ENCODE peak calls at places on chromosome 3, in ten cellular contexts. C, B, S, M, D, Y, G, L, N and X are unnamed samples.

GRCh38 chr3:46361408-46362283 is 7.7 kb downstream of the CCR2 start:
- DNase-seq in L (no peak), G (peak), S (peak), Y (no peak), B (no peak), M (no peak), N (peak), C (no peak), D (peak), X (peak)

GRCh38 chr3:187989458-187990153 is 164.4 kb upstream of the LPP start:
- DNase-seq in S (no peak), M (peak), C (peak), Y (no peak), L (no peak), B (no peak), G (no peak), D (no peak), N (no peak), X (no peak)

GRCh38 chr3:119098620-119099222 is 47.2 kb upstream of the TEX55 start:
- DNase-seq in C (peak), M (peak), L (no peak), B (no peak), S (no peak), D (peak), G (peak), N (peak), Y (no peak), X (peak)

GRCh38 chr3:81793410-81793809 is 32.0 kb upstream of the GBE1 start:
- DNase-seq in C (no peak), G (no peak), L (no peak), D (no peak), M (no peak), Y (no peak), N (no peak), B (no peak), S (no peak), X (no peak)

GRCh38 chr3:184619348-184619747 is 57.8 kb downstream of the EPHB3 start:
- DNase-seq in M (peak), Y (peak), G (no peak), N (no peak), L (no peak), S (no peak), D (no peak), C (no peak), B (no peak), X (no peak)

GRCh38 chr3:77259701-77260100 is 219.8 kb downstream of the ROBO2 start:
- DNase-seq in L (no peak), G (no peak), S (no peak), Y (no peak), C (no peak), B (no peak), M (no peak), D (no peak), N (no peak), X (no peak)

GRCh38 chr3:148074916-148075315 is 622.8 kb upstream of the AGTR1 start:
- DNase-seq in B (no peak), S (no peak), D (no peak), M (no peak), C (no peak), L (no peak), N (no peak), G (no peak), Y (no peak), X (no peak)

GRCh38 chr3:196627043-196627442 is 12.5 kb upstream of the NRROS start:
- DNase-seq in N (no peak), B (no peak), C (no peak), M (no peak), D (no peak), L (no peak), S (no peak), Y (no peak), G (peak), X (no peak)

GRCh38 chr3:60504827-60505457 is 746.3 kb downstream of the FHIT start:
- DNase-seq in Y (no peak), B (no peak), G (no peak), L (no peak), N (no peak), M (no peak), C (no peak), D (no peak), S (no peak), X (no peak)

GRCh38 chr3:173748140-173748539 is 350.6 kb downstream of the NLGN1 start:
- DNase-seq in N (no peak), Y (peak), M (no peak), G (no peak), D (no peak), C (no peak), S (no peak), B (no peak), L (no peak), X (no peak)

GRCh38 chr3:69085543-69086132 is 901 bp downstream of the ARL6IP5 start:
- DNase-seq in B (no peak), M (no peak), C (no peak), S (no peak), L (no peak), Y (no peak), N (peak), D (peak), G (peak), X (peak)

GRCh38 chr3:133641254-133641653 is 20.5 kb downstream of the TOPBP1 start:
- DNase-seq in S (no peak), M (no peak), Y (no peak), B (no peak), G (no peak), C (no peak), N (no peak), D (no peak), L (no peak), X (no peak)

GRCh38 chr3:171446801-171447578 is 13.2 kb downstream of the TNIK start:
- DNase-seq in C (no peak), M (no peak), G (peak), L (no peak), N (peak), S (no peak), B (no peak), Y (no peak), D (peak), X (peak)

GRCh38 chr3:122414391-122414790 is 1.5 kb downstream of the WDR5B start:
- DNase-seq in C (no peak), G (peak), S (no peak), Y (no peak), B (no peak), D (no peak), L (no peak), M (no peak), N (no peak), X (no peak)

GRCh38 chr3:74469713-74470112 is 144.7 kb downstream of the CNTN3 start:
- DNase-seq in L (no peak), Y (no peak), M (no peak), N (no peak), D (no peak), C (no peak), G (no peak), B (no peak), S (no peak), X (no peak)

GRCh38 chr3:55721716-55722484 is 234.8 kb upstream of the WNT5A start:
- DNase-seq in M (no peak), Y (no peak), D (peak), B (no peak), N (peak), C (peak), S (no peak), L (no peak), G (peak), X (peak)

GRCh38 chr3:39501982-39502837 is 34.7 kb downstream of the MOBP start:
- DNase-seq in L (no peak), D (no peak), S (no peak), Y (no peak), G (no peak), N (no peak), M (no peak), B (no peak), C (peak), X (no peak)

GRCh38 chr3:30695302-30696061 is 89.1 kb downstream of the TGFBR2 start:
- DNase-seq in D (no peak), S (no peak), Y (no peak), L (no peak), B (no peak), M (no peak), G (no peak), C (peak), N (no peak), X (no peak)

GRCh38 chr3:150005243-150006102 is 34.8 kb upstream of the PFN2 start:
- DNase-seq in B (no peak), L (no peak), C (no peak), S (no peak), D (peak), Y (no peak), M (no peak), G (peak), N (no peak), X (peak)

GRCh38 chr3:175716451-175716850 is 857.3 kb downstream of the NAALADL2 start:
- DNase-seq in Y (no peak), N (no peak), C (no peak), L (no peak), B (no peak), D (peak), S (no peak), M (no peak), G (no peak), X (peak)

GRCh38 chr3:140708815-140709214 is 31.0 kb downstream of the TRIM42 start:
- DNase-seq in C (no peak), B (no peak), Y (no peak), L (no peak), S (no peak), G (no peak), M (no peak), D (no peak), N (no peak), X (no peak)

GRCh38 chr3:54772046-54772445 is 155.8 kb downstream of the LRTM1 start:
- DNase-seq in M (no peak), D (no peak), G (no peak), S (no peak), L (no peak), B (no peak), Y (no peak), N (no peak), C (no peak), X (peak)

GRCh38 chr3:30502051-30502741 is 104.2 kb upstream of the TGFBR2 start:
- DNase-seq in S (no peak), G (no peak), L (no peak), B (no peak), C (no peak), N (no peak), Y (no peak), D (peak), M (no peak), X (peak)

GRCh38 chr3:170697803-170698350 is 112.0 kb upstream of the SLC7A14 start:
- DNase-seq in D (no peak), B (no peak), S (no peak), L (no peak), Y (no peak), M (no peak), G (no peak), N (no peak), C (no peak), X (no peak)

GRCh38 chr3:149442845-149443544 is 31.5 kb upstream of the TM4SF4 start:
- DNase-seq in D (peak), B (no peak), S (no peak), G (peak), L (no peak), M (no peak), N (peak), C (no peak), Y (peak), X (peak)

GRCh38 chr3:187227658-187228258 is 30.5 kb downstream of the RTP1 start:
- DNase-seq in B (no peak), C (no peak), G (peak), D (peak), S (no peak), L (peak), N (peak), M (no peak), Y (no peak), X (peak)

GRCh38 chr3:182294696-182295095 is 498.6 kb upstream of the ATP11B start:
- DNase-seq in D (no peak), Y (no peak), N (no peak), G (no peak), C (no peak), S (no peak), B (no peak), M (no peak), L (no peak), X (no peak)

GRCh38 chr3:17645074-17645698 is 97.2 kb downstream of the TBC1D5 start:
- DNase-seq in C (peak), L (no peak), S (no peak), B (no peak), Y (no peak), G (peak), M (no peak), N (peak), D (peak), X (peak)

GRCh38 chr3:10570196-10570946 is 65.0 kb upstream of the ATP2B2 start:
- DNase-seq in S (peak), G (no peak), C (no peak), M (no peak), L (no peak), B (no peak), D (no peak), N (peak), Y (no peak), X (no peak)

GRCh38 chr3:123790254-123791072 is 93.7 kb downstream of the MYLK start:
- DNase-seq in B (no peak), L (no peak), D (peak), M (no peak), S (no peak), C (no peak), N (no peak), G (no peak), Y (no peak), X (peak)

GRCh38 chr3:186108106-186108940 is 566 bp downstream of the ETV5 start:
- DNase-seq in N (peak), C (peak), D (peak), Y (peak), M (peak), G (peak), B (peak), L (peak), S (peak), X (peak)

GRCh38 chr3:195921334-195921771 is 13.0 kb upstream of the TNK2 start:
- DNase-seq in C (peak), L (no peak), D (no peak), M (no peak), S (no peak), N (no peak), Y (no peak), G (no peak), B (no peak), X (no peak)

GRCh38 chr3:128763967-128764366 is 38.0 kb downstream of the RAB7A start:
- DNase-seq in C (no peak), Y (no peak), S (peak), L (no peak), N (no peak), B (no peak), D (no peak), G (no peak), M (peak), X (no peak)

GRCh38 chr3:197151562-197151961 is 121.9 kb upstream of the MELTF start:
- DNase-seq in D (peak), G (peak), M (no peak), L (no peak), B (no peak), N (peak), C (no peak), Y (no peak), S (peak), X (peak)

GRCh38 chr3:141894524-141895176 is 18.2 kb downstream of the ATP1B3 start:
- DNase-seq in G (peak), M (no peak), L (peak), B (no peak), C (no peak), S (no peak), N (peak), D (peak), Y (no peak), X (peak)

GRCh38 chr3:127632441-127632840 is 3.5 kb downstream of the PODXL2 start:
- DNase-seq in M (no peak), B (no peak), Y (no peak), C (no peak), N (no peak), L (no peak), G (no peak), D (no peak), S (no peak), X (no peak)